ENCODE peak calls at places on chromosomes 11 and 22, in five cellular contexts. One of them, this sample, is unnamed.

GRCh38 chr22:36136475-36136874 is 24.1 kb downstream of the APOL3 start:
- DNase-seq in AG04450: peak; percentile 30
- DNase-seq in CD4-positive, alpha-beta T cell: no peak
- DNase-seq in activated CD8-positive, alpha-beta T cell treated with anti-CD3 and anti-CD28 coated beads for 36 hours: no peak
- DNase-seq in AG09309: no peak
- DNase-seq in this sample: no peak

GRCh38 chr11:127656266-127656879 is 655.8 kb upstream of the KIRREL3 start:
- DNase-seq in AG04450: no peak
- DNase-seq in CD4-positive, alpha-beta T cell: no peak
- DNase-seq in activated CD8-positive, alpha-beta T cell treated with anti-CD3 and anti-CD28 coated beads for 36 hours: no peak
- DNase-seq in AG09309: no peak
- DNase-seq in this sample: no peak

GRCh38 chr11:96424693-96425092 is 34.9 kb downstream of the JRKL start:
- DNase-seq in AG04450: peak; percentile 3
- DNase-seq in CD4-positive, alpha-beta T cell: no peak
- DNase-seq in activated CD8-positive, alpha-beta T cell treated with anti-CD3 and anti-CD28 coated beads for 36 hours: no peak
- DNase-seq in AG09309: peak; percentile 48
- DNase-seq in this sample: no peak

GRCh38 chr22:38202437-38203089 is 769 bp downstream of the MAFF start:
- DNase-seq in AG04450: peak; percentile 71
- DNase-seq in CD4-positive, alpha-beta T cell: no peak
- DNase-seq in activated CD8-positive, alpha-beta T cell treated with anti-CD3 and anti-CD28 coated beads for 36 hours: peak; percentile 80
- DNase-seq in AG09309: peak; percentile 74
- DNase-seq in this sample: peak; percentile 58

GRCh38 chr22:21866821-21867527 is 471 bp downstream of the MAPK1 start:
- DNase-seq in AG04450: no peak
- DNase-seq in CD4-positive, alpha-beta T cell: peak; percentile 7
- DNase-seq in activated CD8-positive, alpha-beta T cell treated with anti-CD3 and anti-CD28 coated beads for 36 hours: peak; percentile 47
- DNase-seq in AG09309: no peak
- DNase-seq in this sample: peak; percentile 34

GRCh38 chr22:36566720-36567119 is 37.8 kb upstream of the EIF3D start:
- DNase-seq in AG04450: no peak
- DNase-seq in CD4-positive, alpha-beta T cell: no peak
- DNase-seq in activated CD8-positive, alpha-beta T cell treated with anti-CD3 and anti-CD28 coated beads for 36 hours: no peak
- DNase-seq in AG09309: no peak
- DNase-seq in this sample: no peak

GRCh38 chr22:27842994-27843431 is 41.5 kb upstream of the MN1 start:
- DNase-seq in AG04450: no peak
- DNase-seq in CD4-positive, alpha-beta T cell: no peak
- DNase-seq in activated CD8-positive, alpha-beta T cell treated with anti-CD3 and anti-CD28 coated beads for 36 hours: no peak
- DNase-seq in AG09309: peak; percentile 44
- DNase-seq in this sample: no peak

GRCh38 chr22:50206599-50206998 is 5.8 kb downstream of the SELENOO start:
- DNase-seq in AG04450: no peak
- DNase-seq in CD4-positive, alpha-beta T cell: no peak
- DNase-seq in activated CD8-positive, alpha-beta T cell treated with anti-CD3 and anti-CD28 coated beads for 36 hours: no peak
- DNase-seq in AG09309: no peak
- DNase-seq in this sample: no peak

GRCh38 chr11:113977071-113977490 is 2.2 kb downstream of the HTR3A start:
- DNase-seq in AG04450: no peak
- DNase-seq in CD4-positive, alpha-beta T cell: no peak
- DNase-seq in activated CD8-positive, alpha-beta T cell treated with anti-CD3 and anti-CD28 coated beads for 36 hours: no peak
- DNase-seq in AG09309: no peak
- DNase-seq in this sample: no peak

GRCh38 chr11:102546923-102547471 is 16.4 kb upstream of the MMP7 start:
- DNase-seq in AG04450: no peak
- DNase-seq in CD4-positive, alpha-beta T cell: no peak
- DNase-seq in activated CD8-positive, alpha-beta T cell treated with anti-CD3 and anti-CD28 coated beads for 36 hours: peak; percentile 24
- DNase-seq in AG09309: no peak
- DNase-seq in this sample: peak; percentile 48

GRCh38 chr22:26394787-26395186 is 34.3 kb upstream of the ASPHD2 start:
- DNase-seq in AG04450: no peak
- DNase-seq in CD4-positive, alpha-beta T cell: no peak
- DNase-seq in activated CD8-positive, alpha-beta T cell treated with anti-CD3 and anti-CD28 coated beads for 36 hours: no peak
- DNase-seq in AG09309: no peak
- DNase-seq in this sample: no peak

GRCh38 chr11:116500833-116501622 is 271.8 kb downstream of the BUD13 start:
- DNase-seq in AG04450: no peak
- DNase-seq in CD4-positive, alpha-beta T cell: no peak
- DNase-seq in activated CD8-positive, alpha-beta T cell treated with anti-CD3 and anti-CD28 coated beads for 36 hours: no peak
- DNase-seq in AG09309: no peak
- DNase-seq in this sample: peak; percentile 4

GRCh38 chr22:26673485-26673884 is 16.1 kb downstream of the MIAT start:
- DNase-seq in AG04450: no peak
- DNase-seq in CD4-positive, alpha-beta T cell: no peak
- DNase-seq in activated CD8-positive, alpha-beta T cell treated with anti-CD3 and anti-CD28 coated beads for 36 hours: peak; percentile 67
- DNase-seq in AG09309: no peak
- DNase-seq in this sample: no peak

GRCh38 chr11:100872951-100873350 is 185.9 kb downstream of the ARHGAP42 start:
- DNase-seq in AG04450: no peak
- DNase-seq in CD4-positive, alpha-beta T cell: no peak
- DNase-seq in activated CD8-positive, alpha-beta T cell treated with anti-CD3 and anti-CD28 coated beads for 36 hours: no peak
- DNase-seq in AG09309: no peak
- DNase-seq in this sample: no peak

DNA sequence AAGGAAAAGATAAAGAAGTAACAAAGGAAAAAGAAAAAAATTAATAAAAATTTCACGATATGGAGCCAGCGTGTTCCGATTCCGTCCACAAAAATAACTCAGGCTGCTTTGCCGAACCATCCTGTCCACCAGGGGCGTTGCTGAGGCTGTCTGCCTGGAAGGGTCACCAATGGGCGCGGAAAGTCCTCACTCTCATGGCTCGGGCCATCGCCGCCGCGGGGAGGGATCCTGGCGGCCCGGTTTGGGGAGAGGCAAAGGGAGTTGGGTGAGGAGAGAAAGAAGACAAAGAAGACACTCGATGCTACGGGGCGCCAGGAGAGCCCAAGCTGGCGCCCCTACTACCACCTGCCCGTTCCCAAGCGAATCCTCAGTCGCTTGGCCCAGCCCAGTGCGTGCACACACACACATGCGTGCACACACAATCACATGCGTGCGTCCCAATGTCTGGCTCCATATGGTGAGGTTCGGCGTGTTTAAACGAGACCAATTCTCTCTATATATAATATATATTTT is 5.6 kb upstream of the PYGM start:
- DNase-seq in AG04450: no peak
- DNase-seq in CD4-positive, alpha-beta T cell: no peak
- DNase-seq in activated CD8-positive, alpha-beta T cell treated with anti-CD3 and anti-CD28 coated beads for 36 hours: no peak
- DNase-seq in AG09309: no peak
- DNase-seq in this sample: no peak
- TF ChIP-seq CTCF in AG04450: peak; percentile 27
- TF ChIP-seq CTCF in CD4-positive, alpha-beta T cell: peak; percentile 22
- TF ChIP-seq CTCF in activated CD8-positive, alpha-beta T cell treated with anti-CD3 and anti-CD28 coated beads for 36 hours: peak; percentile 23
- TF ChIP-seq CTCF in AG09309: no peak
- TF ChIP-seq CTCF in this sample: no peak

GRCh38 chr11:1782831-1783724 is 19.4 kb upstream of the CTSD start:
- DNase-seq in AG04450: no peak
- DNase-seq in CD4-positive, alpha-beta T cell: no peak
- DNase-seq in activated CD8-positive, alpha-beta T cell treated with anti-CD3 and anti-CD28 coated beads for 36 hours: no peak
- DNase-seq in AG09309: peak; percentile 17
- DNase-seq in this sample: no peak

GRCh38 chr11:1784761-1785650 is 21.3 kb upstream of the CTSD start:
- DNase-seq in AG04450: no peak
- DNase-seq in CD4-positive, alpha-beta T cell: no peak
- DNase-seq in activated CD8-positive, alpha-beta T cell treated with anti-CD3 and anti-CD28 coated beads for 36 hours: no peak
- DNase-seq in AG09309: no peak
- DNase-seq in this sample: no peak

GRCh38 chr11:1786466-1786865 is 22.7 kb upstream of the CTSD start:
- DNase-seq in AG04450: no peak
- DNase-seq in CD4-positive, alpha-beta T cell: no peak
- DNase-seq in activated CD8-positive, alpha-beta T cell treated with anti-CD3 and anti-CD28 coated beads for 36 hours: no peak
- DNase-seq in AG09309: no peak
- DNase-seq in this sample: no peak

GRCh38 chr11:1783725-1784529 is 20.2 kb upstream of the CTSD start:
- DNase-seq in AG04450: no peak
- DNase-seq in CD4-positive, alpha-beta T cell: no peak
- DNase-seq in activated CD8-positive, alpha-beta T cell treated with anti-CD3 and anti-CD28 coated beads for 36 hours: no peak
- DNase-seq in AG09309: no peak
- DNase-seq in this sample: no peak

DNA sequence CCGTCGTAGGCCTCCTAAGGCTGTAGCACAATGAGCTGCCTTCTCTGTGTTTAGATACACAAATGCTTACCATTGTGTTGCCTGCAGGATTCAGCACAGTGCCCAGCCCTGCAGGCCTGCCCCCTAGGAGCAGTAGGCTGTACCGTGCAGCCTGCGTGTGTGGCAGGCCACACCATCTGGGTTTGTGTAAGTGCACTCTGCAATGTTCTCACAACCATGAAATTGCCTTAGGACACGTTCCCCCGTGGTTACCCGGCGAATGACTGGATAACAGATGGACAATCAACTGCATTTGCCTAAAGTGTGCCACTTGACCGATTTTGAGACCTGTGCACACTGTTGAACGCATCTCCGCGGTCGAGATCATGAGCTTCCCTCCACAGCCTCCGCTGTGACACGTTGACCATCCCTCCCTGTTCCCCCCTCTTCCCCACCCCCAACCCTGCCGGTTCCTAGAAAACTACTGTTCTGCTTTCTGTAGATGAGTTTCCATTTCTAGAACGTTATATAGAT is 22.1 kb upstream of the CTSD start:
- DNase-seq in AG04450: no peak
- DNase-seq in CD4-positive, alpha-beta T cell: no peak
- DNase-seq in activated CD8-positive, alpha-beta T cell treated with anti-CD3 and anti-CD28 coated beads for 36 hours: no peak
- DNase-seq in AG09309: no peak
- DNase-seq in this sample: no peak
- TF ChIP-seq CTCF in AG04450: no peak
- TF ChIP-seq CTCF in CD4-positive, alpha-beta T cell: no peak
- TF ChIP-seq CTCF in activated CD8-positive, alpha-beta T cell treated with anti-CD3 and anti-CD28 coated beads for 36 hours: no peak
- TF ChIP-seq CTCF in AG09309: no peak
- TF ChIP-seq CTCF in this sample: no peak

GRCh38 chr11:6300325-6300724 is 20.0 kb downstream of the CAVIN3 start:
- DNase-seq in AG04450: no peak
- DNase-seq in CD4-positive, alpha-beta T cell: no peak
- DNase-seq in activated CD8-positive, alpha-beta T cell treated with anti-CD3 and anti-CD28 coated beads for 36 hours: no peak
- DNase-seq in AG09309: no peak
- DNase-seq in this sample: no peak

GRCh38 chr11:6303657-6304056 is 16.6 kb downstream of the CAVIN3 start:
- DNase-seq in AG04450: no peak
- DNase-seq in CD4-positive, alpha-beta T cell: no peak
- DNase-seq in activated CD8-positive, alpha-beta T cell treated with anti-CD3 and anti-CD28 coated beads for 36 hours: no peak
- DNase-seq in AG09309: no peak
- DNase-seq in this sample: no peak

GRCh38 chr11:6297831-6298230 is 22.5 kb downstream of the CAVIN3 start:
- DNase-seq in AG04450: no peak
- DNase-seq in CD4-positive, alpha-beta T cell: no peak
- DNase-seq in activated CD8-positive, alpha-beta T cell treated with anti-CD3 and anti-CD28 coated beads for 36 hours: no peak
- DNase-seq in AG09309: no peak
- DNase-seq in this sample: no peak

GRCh38 chr11:6301096-6301495 is 19.2 kb downstream of the CAVIN3 start:
- DNase-seq in AG04450: no peak
- DNase-seq in CD4-positive, alpha-beta T cell: no peak
- DNase-seq in activated CD8-positive, alpha-beta T cell treated with anti-CD3 and anti-CD28 coated beads for 36 hours: no peak
- DNase-seq in AG09309: no peak
- DNase-seq in this sample: no peak

GRCh38 chr11:6298605-6299004 is 21.7 kb downstream of the CAVIN3 start:
- DNase-seq in AG04450: no peak
- DNase-seq in CD4-positive, alpha-beta T cell: no peak
- DNase-seq in activated CD8-positive, alpha-beta T cell treated with anti-CD3 and anti-CD28 coated beads for 36 hours: peak; percentile 48
- DNase-seq in AG09309: no peak
- DNase-seq in this sample: no peak
- TF ChIP-seq CTCF in AG04450: peak; percentile 53
- TF ChIP-seq CTCF in CD4-positive, alpha-beta T cell: no peak
- TF ChIP-seq CTCF in activated CD8-positive, alpha-beta T cell treated with anti-CD3 and anti-CD28 coated beads for 36 hours: peak; percentile 35
- TF ChIP-seq CTCF in AG09309: peak; percentile 73
- TF ChIP-seq CTCF in this sample: peak; percentile 14

GRCh38 chr11:125315088-125315740 is 150.7 kb downstream of the PKNOX2 start:
- DNase-seq in AG04450: no peak
- DNase-seq in CD4-positive, alpha-beta T cell: no peak
- DNase-seq in activated CD8-positive, alpha-beta T cell treated with anti-CD3 and anti-CD28 coated beads for 36 hours: no peak
- DNase-seq in AG09309: no peak
- DNase-seq in this sample: no peak

GRCh38 chr11:125313271-125314222 is 149.0 kb downstream of the PKNOX2 start:
- DNase-seq in AG04450: no peak
- DNase-seq in CD4-positive, alpha-beta T cell: no peak
- DNase-seq in activated CD8-positive, alpha-beta T cell treated with anti-CD3 and anti-CD28 coated beads for 36 hours: no peak
- DNase-seq in AG09309: no peak
- DNase-seq in this sample: no peak

GRCh38 chr11:125312391-125312790 is 147.8 kb downstream of the PKNOX2 start:
- DNase-seq in AG04450: no peak
- DNase-seq in CD4-positive, alpha-beta T cell: no peak
- DNase-seq in activated CD8-positive, alpha-beta T cell treated with anti-CD3 and anti-CD28 coated beads for 36 hours: no peak
- DNase-seq in AG09309: no peak
- DNase-seq in this sample: no peak

GRCh38 chr11:125312812-125313211 is 148.3 kb downstream of the PKNOX2 start:
- DNase-seq in AG04450: no peak
- DNase-seq in CD4-positive, alpha-beta T cell: no peak
- DNase-seq in activated CD8-positive, alpha-beta T cell treated with anti-CD3 and anti-CD28 coated beads for 36 hours: no peak
- DNase-seq in AG09309: no peak
- DNase-seq in this sample: no peak

GRCh38 chr11:125314264-125315087 is 149.9 kb downstream of the PKNOX2 start:
- DNase-seq in AG04450: no peak
- DNase-seq in CD4-positive, alpha-beta T cell: no peak
- DNase-seq in activated CD8-positive, alpha-beta T cell treated with anti-CD3 and anti-CD28 coated beads for 36 hours: no peak
- DNase-seq in AG09309: no peak
- DNase-seq in this sample: no peak
- TF ChIP-seq CTCF in AG04450: no peak
- TF ChIP-seq CTCF in CD4-positive, alpha-beta T cell: no peak
- TF ChIP-seq CTCF in activated CD8-positive, alpha-beta T cell treated with anti-CD3 and anti-CD28 coated beads for 36 hours: no peak
- TF ChIP-seq CTCF in AG09309: no peak
- TF ChIP-seq CTCF in this sample: no peak

DNA sequence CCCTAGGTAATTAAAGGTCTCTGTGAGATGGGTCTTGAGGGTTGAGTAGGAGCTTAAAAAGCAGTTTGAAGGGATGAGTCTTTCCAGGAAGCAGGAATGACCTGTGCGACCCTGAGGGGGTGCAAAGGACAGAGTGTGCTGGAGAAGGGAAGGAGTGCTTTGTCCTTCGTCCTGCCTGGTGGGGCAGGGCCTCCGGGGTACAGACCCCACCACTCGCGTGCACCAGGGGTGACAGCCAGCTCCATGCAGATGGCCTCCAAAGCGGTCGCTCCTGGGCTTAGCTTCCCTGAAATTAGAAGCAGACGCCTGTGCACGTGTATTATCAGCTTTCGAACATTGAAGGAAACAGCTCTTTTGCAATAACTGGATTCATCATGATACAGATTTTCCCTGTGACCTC is 959.8 kb downstream of the BRD1 start:
- DNase-seq in AG04450: no peak
- DNase-seq in CD4-positive, alpha-beta T cell: no peak
- DNase-seq in activated CD8-positive, alpha-beta T cell treated with anti-CD3 and anti-CD28 coated beads for 36 hours: no peak
- DNase-seq in AG09309: no peak
- DNase-seq in this sample: no peak
- TF ChIP-seq CTCF in AG04450: no peak
- TF ChIP-seq CTCF in CD4-positive, alpha-beta T cell: no peak
- TF ChIP-seq CTCF in activated CD8-positive, alpha-beta T cell treated with anti-CD3 and anti-CD28 coated beads for 36 hours: no peak
- TF ChIP-seq CTCF in AG09309: no peak
- TF ChIP-seq CTCF in this sample: no peak

This sample was measured in natural killer cell.